ENCODE peak calls at places on chromosomes 7 and 10, in five cellular contexts. G, Q, A, L and S are unnamed samples.

GRCh38 chr7:135670179-135670578 is 7.9 kb downstream of the STMP1 start:
- DNase-seq in G (no peak), Q (no peak), A (no peak), L (no peak), S (no peak)

GRCh38 chr10:5293691-5294550 is 70.8 kb upstream of the UCN3 start:
- DNase-seq in G (no peak), A (peak), L (peak), Q (no peak), S (no peak)

GRCh38 chr7:8357536-8357935 is 75.9 kb upstream of the NXPH1 start:
- DNase-seq in A (no peak), G (peak), L (no peak), Q (no peak), S (no peak)

GRCh38 chr10:121860810-121861209 is 67.0 kb downstream of the ATE1 start:
- DNase-seq in L (peak), Q (no peak), G (peak), A (no peak), S (no peak)

GRCh38 chr7:21730399-21730798 is 187.6 kb downstream of the DNAH11 start:
- DNase-seq in A (no peak), G (no peak), L (no peak), Q (no peak), S (no peak)

GRCh38 chr10:48199580-48200377 is 74.7 kb downstream of the FRMPD2 start:
- DNase-seq in Q (peak), G (no peak), A (no peak), L (no peak), S (peak)

GRCh38 chr10:91610444-91610843 is 22.4 kb downstream of the PPP1R3C start:
- DNase-seq in L (no peak), Q (no peak), G (no peak), A (no peak), S (no peak)

GRCh38 chr7:141074162-141074989 is 512 bp downstream of the TMEM178B start:
- DNase-seq in L (peak), G (peak), Q (no peak), A (peak), S (no peak)

GRCh38 chr10:23413629-23414089 is 25.2 kb upstream of the OTUD1 start:
- DNase-seq in Q (no peak), A (no peak), L (no peak), G (no peak), S (no peak)

GRCh38 chr7:24931787-24932186 is 48.2 kb downstream of the OSBPL3 start:
- DNase-seq in L (no peak), G (no peak), Q (no peak), A (no peak), S (no peak)

GRCh38 chr10:116001976-116002375 is 271.0 kb downstream of the GFRA1 start:
- DNase-seq in G (no peak), A (no peak), Q (no peak), L (no peak), S (no peak)

GRCh38 chr7:34463830-34464229 is 194.2 kb upstream of the NPSR1 start:
- DNase-seq in L (no peak), G (no peak), A (no peak), Q (no peak), S (no peak)

GRCh38 chr7:48875300-48875916 is 48.9 kb upstream of the CDC14C start:
- DNase-seq in G (peak), A (no peak), L (peak), Q (no peak), S (no peak)

GRCh38 chr7:148124477-148124876 is 466.1 kb upstream of the C7orf33 start:
- DNase-seq in L (no peak), G (no peak), A (no peak), Q (no peak), S (no peak)

GRCh38 chr10:69061305-69062161 is 26.4 kb upstream of the SRGN start:
- DNase-seq in Q (peak), L (no peak), G (no peak), A (no peak), S (peak)

GRCh38 chr7:45923290-45923689 is 2.2 kb upstream of the IGFBP3 start:
- DNase-seq in G (peak), Q (peak), A (peak), L (peak), S (no peak)

GRCh38 chr7:7970620-7971307 is 2.2 kb downstream of the GLCCI1 start:
- DNase-seq in G (peak), L (peak), A (no peak), Q (no peak), S (no peak)

GRCh38 chr7:137081694-137082093 is 213.2 kb downstream of the CHRM2 start:
- DNase-seq in A (no peak), L (no peak), G (no peak), Q (peak), S (peak)

GRCh38 chr7:137399827-137400823 is 56.6 kb upstream of the PTN start:
- DNase-seq in G (no peak), L (no peak), A (no peak), Q (no peak), S (peak)

GRCh38 chr10:79385392-79385795 is 38.1 kb downstream of the PPIF start:
- DNase-seq in L (no peak), Q (no peak), A (no peak), G (no peak), S (no peak)

GRCh38 chr7:41809487-41810257 is 106.8 kb upstream of the INHBA start:
- DNase-seq in A (no peak), Q (peak), G (no peak), L (no peak), S (no peak)

GRCh38 chr10:132509506-132510173 is 27.9 kb upstream of the INPP5A start:
- DNase-seq in Q (no peak), L (no peak), G (no peak), A (no peak), S (no peak)

GRCh38 chr7:155761162-155761561 is 51.1 kb downstream of the SHH start:
- DNase-seq in L (no peak), A (no peak), G (no peak), Q (no peak), S (no peak)

GRCh38 chr7:85381212-85381611 is 194.4 kb upstream of the SEMA3D start:
- DNase-seq in G (no peak), A (no peak), L (no peak), Q (no peak), S (no peak)

GRCh38 chr7:48312151-48312550 is 140.9 kb downstream of the ABCA13 start:
- DNase-seq in G (no peak), L (no peak), Q (no peak), A (no peak), S (no peak)

GRCh38 chr7:34849966-34850365 is 187.3 kb downstream of the DPY19L1 start:
- DNase-seq in G (no peak), Q (no peak), L (no peak), A (no peak), S (no peak)

GRCh38 chr7:95317546-95317945 is 6.8 kb downstream of the PON1 start:
- DNase-seq in L (peak), G (no peak), A (no peak), Q (no peak), S (no peak)

GRCh38 chr7:94594882-94595281 is 61.1 kb downstream of the SGCE start:
- DNase-seq in Q (no peak), G (no peak), A (no peak), L (no peak), S (no peak)

GRCh38 chr7:123715198-123715597 is 33.6 kb downstream of the WASL start:
- DNase-seq in Q (no peak), L (no peak), A (no peak), G (no peak), S (no peak)

GRCh38 chr10:44395396-44395795 is 10.5 kb upstream of the CXCL12 start:
- DNase-seq in Q (no peak), A (no peak), L (no peak), G (no peak), S (no peak)

GRCh38 chr10:74924251-74924954 is 98.0 kb downstream of the KAT6B start:
- DNase-seq in G (no peak), Q (peak), A (no peak), L (no peak), S (peak)

GRCh38 chr10:93481931-93482834 is at the start of gene MYOF:
- DNase-seq in L (peak), A (peak), Q (peak), G (peak), S (peak)

GRCh38 chr10:124588736-124589451 is 127.3 kb downstream of the LHPP start:
- DNase-seq in L (no peak), G (no peak), Q (no peak), A (no peak), S (no peak)

GRCh38 chr10:68010426-68010825 is 64.7 kb downstream of the HERC4 start:
- DNase-seq in L (no peak), A (no peak), G (no peak), Q (no peak), S (no peak)

GRCh38 chr10:95133997-95134396 is 60.0 kb upstream of the ACSM6 start:
- DNase-seq in Q (no peak), G (no peak), L (no peak), A (no peak), S (no peak)

GRCh38 chr10:28674782-28675181 is 2.5 kb upstream of the BAMBI start:
- DNase-seq in G (no peak), Q (no peak), A (no peak), L (peak), S (no peak)

GRCh38 chr7:5183155-5183554 is 6.9 kb upstream of the WIPI2 start:
- DNase-seq in A (no peak), L (no peak), Q (no peak), G (peak), S (no peak)

GRCh38 chr7:1291040-1291689 is 58.5 kb downstream of the UNCX start:
- DNase-seq in G (no peak), A (no peak), L (no peak), Q (peak), S (peak)